ENCODE peak calls at places on chromosomes 4 and X, in five cellular contexts. One of them, this sample, is unnamed.
A peak's percentile ranks its signal among the peaks of the same experiment; 100 is the strongest.

GRCh38 chr4:140256941-140257340 is 103.0 kb upstream of the MAML3 start:
- DNase-seq in naive thymus-derived CD4-positive, alpha-beta T cell: no peak
- DNase-seq in left ventricle myocardium inferior: no peak
- DNase-seq in pancreas: no peak
- DNase-seq in lung: no peak
- DNase-seq in this sample: no peak

GRCh38 chrX:42290608-42291007 is 367.3 kb upstream of the CASK start:
- DNase-seq in naive thymus-derived CD4-positive, alpha-beta T cell: no peak
- DNase-seq in left ventricle myocardium inferior: no peak
- DNase-seq in pancreas: no peak
- DNase-seq in lung: no peak
- DNase-seq in this sample: no peak

GRCh38 chr4:148116264-148116663 is 325.9 kb downstream of the NR3C2 start:
- DNase-seq in naive thymus-derived CD4-positive, alpha-beta T cell: peak; percentile 6
- DNase-seq in left ventricle myocardium inferior: no peak
- DNase-seq in pancreas: no peak
- DNase-seq in lung: no peak
- DNase-seq in this sample: no peak

GRCh38 chr4:16194199-16194598 is 32.1 kb downstream of the TAPT1 start:
- DNase-seq in naive thymus-derived CD4-positive, alpha-beta T cell: no peak
- DNase-seq in left ventricle myocardium inferior: no peak
- DNase-seq in pancreas: no peak
- DNase-seq in lung: no peak
- DNase-seq in this sample: no peak

GRCh38 chr4:106366026-106366425 is 2.6 kb downstream of the GIMD1 start:
- DNase-seq in naive thymus-derived CD4-positive, alpha-beta T cell: no peak
- DNase-seq in left ventricle myocardium inferior: no peak
- DNase-seq in pancreas: no peak
- DNase-seq in lung: no peak
- DNase-seq in this sample: no peak

GRCh38 chr4:26420903-26421302 is 69.4 kb downstream of the CCKAR start:
- DNase-seq in naive thymus-derived CD4-positive, alpha-beta T cell: no peak
- DNase-seq in left ventricle myocardium inferior: no peak
- DNase-seq in pancreas: no peak
- DNase-seq in lung: no peak
- DNase-seq in this sample: no peak

GRCh38 chr4:133245226-133245625 is 96.1 kb downstream of the PCDH10 start:
- DNase-seq in naive thymus-derived CD4-positive, alpha-beta T cell: no peak
- DNase-seq in left ventricle myocardium inferior: no peak
- DNase-seq in pancreas: no peak
- DNase-seq in lung: no peak
- DNase-seq in this sample: no peak

GRCh38 chr4:41214158-41215146 is at the start of gene APBB2:
- DNase-seq in naive thymus-derived CD4-positive, alpha-beta T cell: no peak
- DNase-seq in left ventricle myocardium inferior: peak; percentile 94
- DNase-seq in pancreas: peak; percentile 95
- DNase-seq in lung: peak; percentile 95
- DNase-seq in this sample: no peak

GRCh38 chrX:117840645-117841044 is 276.0 kb downstream of the KLHL13 start:
- DNase-seq in naive thymus-derived CD4-positive, alpha-beta T cell: no peak
- DNase-seq in left ventricle myocardium inferior: no peak
- DNase-seq in pancreas: no peak
- DNase-seq in lung: no peak
- DNase-seq in this sample: no peak

GRCh38 chr4:133188433-133189175 is 39.5 kb downstream of the PCDH10 start:
- DNase-seq in naive thymus-derived CD4-positive, alpha-beta T cell: no peak
- DNase-seq in left ventricle myocardium inferior: no peak
- DNase-seq in pancreas: no peak
- DNase-seq in lung: no peak
- DNase-seq in this sample: no peak

GRCh38 chr4:109436504-109436903 is 2.9 kb downstream of the SEC24B start:
- DNase-seq in naive thymus-derived CD4-positive, alpha-beta T cell: no peak
- DNase-seq in left ventricle myocardium inferior: no peak
- DNase-seq in pancreas: no peak
- DNase-seq in lung: no peak
- DNase-seq in this sample: no peak

GRCh38 chr4:42627887-42628646 is 28.8 kb downstream of the ATP8A1 start:
- DNase-seq in naive thymus-derived CD4-positive, alpha-beta T cell: peak; percentile 91
- DNase-seq in left ventricle myocardium inferior: peak; percentile 83
- DNase-seq in pancreas: peak; percentile 69
- DNase-seq in lung: no peak
- DNase-seq in this sample: peak; percentile 40

GRCh38 chr4:179124957-179125356 is 1682.7 kb upstream of the AGA start:
- DNase-seq in naive thymus-derived CD4-positive, alpha-beta T cell: no peak
- DNase-seq in left ventricle myocardium inferior: no peak
- DNase-seq in pancreas: no peak
- DNase-seq in lung: no peak
- DNase-seq in this sample: no peak

GRCh38 chr4:8101213-8101781 is 57.3 kb downstream of the ABLIM2 start:
- DNase-seq in naive thymus-derived CD4-positive, alpha-beta T cell: no peak
- DNase-seq in left ventricle myocardium inferior: peak; percentile 36
- DNase-seq in pancreas: no peak
- DNase-seq in lung: peak; percentile 66
- DNase-seq in this sample: no peak

GRCh38 chr4:57059890-57060716 is 50.1 kb downstream of the IGFBP7 start:
- DNase-seq in naive thymus-derived CD4-positive, alpha-beta T cell: no peak
- DNase-seq in left ventricle myocardium inferior: no peak
- DNase-seq in pancreas: no peak
- DNase-seq in lung: no peak
- DNase-seq in this sample: no peak

GRCh38 chrX:49753691-49754090 is 57.9 kb upstream of the PAGE1 start:
- DNase-seq in naive thymus-derived CD4-positive, alpha-beta T cell: no peak
- DNase-seq in left ventricle myocardium inferior: no peak
- DNase-seq in pancreas: no peak
- DNase-seq in lung: no peak
- DNase-seq in this sample: no peak

GRCh38 chr4:81786063-81786763 is 314.5 kb upstream of the RASGEF1B start:
- DNase-seq in naive thymus-derived CD4-positive, alpha-beta T cell: no peak
- DNase-seq in left ventricle myocardium inferior: no peak
- DNase-seq in pancreas: no peak
- DNase-seq in lung: no peak
- DNase-seq in this sample: no peak

GRCh38 chrX:9396930-9397329 is 67.9 kb upstream of the TBL1X start:
- DNase-seq in naive thymus-derived CD4-positive, alpha-beta T cell: no peak
- DNase-seq in left ventricle myocardium inferior: no peak
- DNase-seq in pancreas: no peak
- DNase-seq in lung: no peak
- DNase-seq in this sample: no peak

GRCh38 chr4:22502895-22503814 is 12.7 kb downstream of the ADGRA3 start:
- DNase-seq in naive thymus-derived CD4-positive, alpha-beta T cell: no peak
- DNase-seq in left ventricle myocardium inferior: no peak
- DNase-seq in pancreas: no peak
- DNase-seq in lung: no peak
- DNase-seq in this sample: no peak

DNA sequence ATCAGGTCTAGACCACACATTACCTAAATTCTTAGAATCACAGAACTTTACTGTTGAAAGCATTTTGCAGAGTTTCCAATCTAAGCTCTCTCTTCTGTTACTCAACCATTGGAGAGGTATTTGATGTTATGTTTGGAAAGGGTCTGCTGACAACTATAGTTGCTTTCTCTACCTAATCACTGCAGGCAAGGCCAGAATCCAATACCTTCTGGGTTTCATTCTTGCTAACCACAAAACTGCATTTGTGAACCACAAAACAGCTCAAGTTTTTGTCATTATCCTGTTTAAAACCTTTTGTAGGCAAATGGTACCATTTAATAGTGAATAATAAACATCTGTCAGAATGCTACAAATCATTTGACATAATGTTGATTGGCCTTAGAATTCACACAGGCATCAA is 380.1 kb downstream of the GASK1B start:
- DNase-seq in naive thymus-derived CD4-positive, alpha-beta T cell: no peak
- DNase-seq in left ventricle myocardium inferior: no peak
- DNase-seq in pancreas: no peak
- DNase-seq in lung: no peak
- DNase-seq in this sample: no peak
- H3K27ac ChIP-seq in naive thymus-derived CD4-positive, alpha-beta T cell: no peak overlapping the region
- H3K27ac ChIP-seq in left ventricle myocardium inferior: no peak overlapping the region
- H3K27ac ChIP-seq in pancreas: no peak overlapping the region
- H3K27ac ChIP-seq in lung: no peak overlapping the region
- H3K27ac ChIP-seq in this sample: no peak overlapping the region

GRCh38 chrX:63475200-63475599 is 124.1 kb upstream of the SPIN4 start:
- DNase-seq in naive thymus-derived CD4-positive, alpha-beta T cell: no peak
- DNase-seq in left ventricle myocardium inferior: no peak
- DNase-seq in pancreas: no peak
- DNase-seq in lung: no peak
- DNase-seq in this sample: no peak
- H3K9me3 ChIP-seq in naive thymus-derived CD4-positive, alpha-beta T cell: no peaks in the 10 kb centered on the region
- H3K9me3 ChIP-seq in left ventricle myocardium inferior: peaks cover 47% of the 10 kb centered on the region
- H3K9me3 ChIP-seq in pancreas: no peaks in the 10 kb centered on the region
- H3K9me3 ChIP-seq in lung: no peaks in the 10 kb centered on the region
- H3K9me3 ChIP-seq in this sample: peaks cover 6% of the 10 kb centered on the region

DNA sequence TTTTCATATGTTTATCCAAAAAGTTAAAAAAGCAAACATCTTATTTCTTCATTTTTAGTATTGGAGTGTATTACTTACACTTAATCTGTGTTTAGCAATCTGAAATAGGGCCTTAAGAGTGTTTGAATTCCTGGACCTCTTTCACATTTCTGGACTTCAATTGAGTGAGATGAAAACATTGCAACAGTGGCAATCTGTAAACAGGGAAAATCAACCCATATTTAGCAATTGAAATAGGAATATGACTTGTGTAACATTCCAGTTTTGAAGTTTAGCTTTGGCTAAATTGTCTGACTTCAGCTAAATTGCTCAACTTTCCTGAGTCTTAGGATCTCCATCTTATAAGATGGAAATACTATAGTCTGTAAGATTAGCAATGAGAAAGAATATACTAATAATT is 34.6 kb upstream of the FHL1 start:
- DNase-seq in naive thymus-derived CD4-positive, alpha-beta T cell: no peak
- DNase-seq in left ventricle myocardium inferior: no peak
- DNase-seq in pancreas: no peak
- DNase-seq in lung: no peak
- DNase-seq in this sample: no peak
- H3K4me1 ChIP-seq in naive thymus-derived CD4-positive, alpha-beta T cell: no peaks in the 10 kb centered on the region
- H3K4me1 ChIP-seq in left ventricle myocardium inferior: no peaks in the 10 kb centered on the region
- H3K4me1 ChIP-seq in pancreas: no peaks in the 10 kb centered on the region
- H3K4me1 ChIP-seq in lung: no peaks in the 10 kb centered on the region
- H3K4me1 ChIP-seq in this sample: no peaks in the 10 kb centered on the region

GRCh38 chrX:68571292-68572256 is 72.7 kb downstream of the YIPF6 start:
- DNase-seq in naive thymus-derived CD4-positive, alpha-beta T cell: no peak
- DNase-seq in left ventricle myocardium inferior: no peak
- DNase-seq in pancreas: no peak
- DNase-seq in lung: no peak
- DNase-seq in this sample: no peak
- H3K27ac ChIP-seq in naive thymus-derived CD4-positive, alpha-beta T cell: no peak overlapping the region
- H3K27ac ChIP-seq in left ventricle myocardium inferior: no peak overlapping the region
- H3K27ac ChIP-seq in pancreas: no peak overlapping the region
- H3K27ac ChIP-seq in lung: no peak overlapping the region
- H3K27ac ChIP-seq in this sample: peak overlapping the region; percentile 16

DNA sequence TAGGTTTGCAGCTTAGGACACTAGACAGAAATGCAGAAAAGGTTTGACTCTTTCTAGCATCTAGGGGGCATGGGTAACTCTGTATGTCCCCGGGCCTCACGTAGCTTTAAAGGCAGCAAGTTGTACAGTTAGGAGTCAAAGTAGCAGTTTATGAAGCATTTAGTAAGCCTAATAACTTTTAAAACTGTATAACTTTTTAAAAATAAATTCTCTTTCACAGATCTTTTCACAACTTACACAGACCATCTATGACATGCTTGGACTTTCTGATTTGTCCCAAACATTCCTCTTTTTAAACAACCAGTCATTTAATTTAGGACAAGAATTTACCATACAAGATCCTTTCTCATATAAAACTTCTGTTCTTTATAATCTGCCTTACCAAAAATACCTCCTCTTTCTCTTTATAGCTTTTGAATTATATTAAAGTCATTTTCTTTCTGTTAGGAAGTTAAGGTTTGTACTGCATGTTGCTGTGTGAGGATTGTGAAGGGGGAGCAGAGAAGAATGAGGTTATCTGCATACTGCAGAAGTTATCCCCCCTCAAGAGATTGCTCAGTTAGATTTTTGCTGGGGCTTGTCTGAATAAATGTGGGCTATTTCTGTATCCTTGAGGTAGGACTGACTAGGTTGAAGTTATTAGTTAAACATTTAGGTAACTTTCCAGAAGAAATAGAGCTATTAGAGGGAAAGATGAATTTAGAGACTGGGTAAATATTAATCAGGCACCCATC is 94.3 kb downstream of the CPE start:
- DNase-seq in naive thymus-derived CD4-positive, alpha-beta T cell: no peak
- DNase-seq in left ventricle myocardium inferior: no peak
- DNase-seq in pancreas: no peak
- DNase-seq in lung: no peak
- DNase-seq in this sample: no peak
- H3K9me3 ChIP-seq in naive thymus-derived CD4-positive, alpha-beta T cell: no peaks in the 10 kb centered on the region
- H3K9me3 ChIP-seq in left ventricle myocardium inferior: peaks cover 20% of the 10 kb centered on the region
- H3K9me3 ChIP-seq in pancreas: no peaks in the 10 kb centered on the region
- H3K9me3 ChIP-seq in lung: no peaks in the 10 kb centered on the region
- H3K9me3 ChIP-seq in this sample: no peaks in the 10 kb centered on the region

GRCh38 chr4:76741663-76742020 is 156.3 kb downstream of the SOWAHB start:
- DNase-seq in naive thymus-derived CD4-positive, alpha-beta T cell: no peak
- DNase-seq in left ventricle myocardium inferior: no peak
- DNase-seq in pancreas: no peak
- DNase-seq in lung: no peak
- DNase-seq in this sample: no peak
- H3K4me1 ChIP-seq in naive thymus-derived CD4-positive, alpha-beta T cell: no peaks in the 10 kb centered on the region
- H3K4me1 ChIP-seq in left ventricle myocardium inferior: peaks cover 20% of the 10 kb centered on the region
- H3K4me1 ChIP-seq in pancreas: no peaks in the 10 kb centered on the region
- H3K4me1 ChIP-seq in lung: peaks cover 4% of the 10 kb centered on the region
- H3K4me1 ChIP-seq in this sample: no peaks in the 10 kb centered on the region

GRCh38 chr4:6468376-6468775 is 4.0 kb downstream of the PPP2R2C start:
- DNase-seq in naive thymus-derived CD4-positive, alpha-beta T cell: no peak
- DNase-seq in left ventricle myocardium inferior: no peak
- DNase-seq in pancreas: no peak
- DNase-seq in lung: no peak
- DNase-seq in this sample: no peak

GRCh38 chr4:6469144-6469543 is 3.3 kb downstream of the PPP2R2C start:
- DNase-seq in naive thymus-derived CD4-positive, alpha-beta T cell: no peak
- DNase-seq in left ventricle myocardium inferior: no peak
- DNase-seq in pancreas: no peak
- DNase-seq in lung: no peak
- DNase-seq in this sample: no peak

GRCh38 chr4:6470502-6471302 is 1.7 kb downstream of the PPP2R2C start:
- DNase-seq in naive thymus-derived CD4-positive, alpha-beta T cell: no peak
- DNase-seq in left ventricle myocardium inferior: peak; percentile 70
- DNase-seq in pancreas: peak; percentile 36
- DNase-seq in lung: no peak
- DNase-seq in this sample: no peak

GRCh38 chr4:6471303-6472007 is 959 bp downstream of the PPP2R2C start:
- DNase-seq in naive thymus-derived CD4-positive, alpha-beta T cell: no peak
- DNase-seq in left ventricle myocardium inferior: no peak
- DNase-seq in pancreas: no peak
- DNase-seq in lung: no peak
- DNase-seq in this sample: no peak

DNA sequence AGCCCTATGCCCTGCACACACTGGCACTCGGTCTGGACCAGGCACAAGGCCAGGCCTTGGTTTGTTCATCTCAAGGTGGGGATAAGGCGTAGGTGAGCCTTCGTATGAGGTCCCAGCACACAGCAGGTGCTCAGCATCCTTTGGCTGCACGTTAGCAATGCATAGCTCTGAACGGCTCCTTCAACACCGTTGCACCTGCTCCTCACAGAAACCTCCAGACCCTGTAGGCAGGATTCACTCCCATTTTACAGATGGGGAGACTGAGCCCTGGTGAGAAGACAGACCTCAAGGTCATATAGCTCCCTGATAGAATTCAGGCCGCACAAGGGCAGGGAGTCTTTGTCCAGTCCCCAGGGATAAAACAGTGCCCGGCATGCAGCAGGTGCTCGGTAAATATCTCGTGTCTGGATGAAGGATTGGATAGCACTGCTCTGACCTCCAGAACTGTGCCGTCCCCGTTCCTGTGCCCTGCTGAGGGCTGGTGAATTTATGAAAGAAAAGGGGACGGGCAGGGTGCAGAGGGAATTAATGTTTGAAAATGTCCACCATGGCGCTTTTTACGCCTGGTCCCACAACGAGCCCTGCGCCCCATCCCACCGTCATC is 2.4 kb downstream of the PPP2R2C start:
- DNase-seq in naive thymus-derived CD4-positive, alpha-beta T cell: no peak
- DNase-seq in left ventricle myocardium inferior: no peak
- DNase-seq in pancreas: no peak
- DNase-seq in lung: no peak
- DNase-seq in this sample: no peak
- H3K27ac ChIP-seq in naive thymus-derived CD4-positive, alpha-beta T cell: no peak overlapping the region
- H3K27ac ChIP-seq in left ventricle myocardium inferior: peak overlapping the region; percentile 66
- H3K27ac ChIP-seq in pancreas: no peak overlapping the region
- H3K27ac ChIP-seq in lung: no peak overlapping the region
- H3K27ac ChIP-seq in this sample: no peak overlapping the region